ENCODE peak calls at places on chromosome 1, in five cellular contexts. One of them, this sample, is unnamed.
A peak's percentile ranks its signal among the peaks of the same experiment; 100 is the strongest.

GRCh38 chr1:57633055-57633454 is 209.2 kb upstream of the DAB1 start:
- DNase-seq in fibroblast of lung: no peak
- DNase-seq in uterus: no peak
- DNase-seq in astrocyte of the spinal cord: no peak
- DNase-seq in esophagus muscularis mucosa: no peak
- DNase-seq in this sample: no peak

GRCh38 chr1:192993426-192994085 is 65.6 kb downstream of the UCHL5 start:
- DNase-seq in fibroblast of lung: peak; percentile 42
- DNase-seq in uterus: no peak
- DNase-seq in astrocyte of the spinal cord: peak; percentile 27
- DNase-seq in esophagus muscularis mucosa: no peak
- DNase-seq in this sample: no peak

GRCh38 chr1:232472485-232473041 is 157.4 kb downstream of the SIPA1L2 start:
- DNase-seq in fibroblast of lung: peak; percentile 79
- DNase-seq in uterus: no peak
- DNase-seq in astrocyte of the spinal cord: peak; percentile 58
- DNase-seq in esophagus muscularis mucosa: no peak
- DNase-seq in this sample: no peak

GRCh38 chr1:56572334-56573050 is 6.9 kb downstream of the PLPP3 start:
- DNase-seq in fibroblast of lung: no peak
- DNase-seq in uterus: no peak
- DNase-seq in astrocyte of the spinal cord: no peak
- DNase-seq in esophagus muscularis mucosa: no peak
- DNase-seq in this sample: no peak

GRCh38 chr1:165424454-165425283 is 20.3 kb downstream of the RXRG start:
- DNase-seq in fibroblast of lung: no peak
- DNase-seq in uterus: no peak
- DNase-seq in astrocyte of the spinal cord: no peak
- DNase-seq in esophagus muscularis mucosa: no peak
- DNase-seq in this sample: no peak

GRCh38 chr1:206461602-206462455 is 8.4 kb upstream of the IKBKE start:
- DNase-seq in fibroblast of lung: peak; percentile 43
- DNase-seq in uterus: peak; percentile 81
- DNase-seq in astrocyte of the spinal cord: peak; percentile 77
- DNase-seq in esophagus muscularis mucosa: no peak
- DNase-seq in this sample: no peak

GRCh38 chr1:91885331-91885715 is 628 bp downstream of the TGFBR3 start:
- DNase-seq in fibroblast of lung: no peak
- DNase-seq in uterus: peak; percentile 42
- DNase-seq in astrocyte of the spinal cord: no peak
- DNase-seq in esophagus muscularis mucosa: no peak
- DNase-seq in this sample: peak; percentile 84

GRCh38 chr1:60716472-60716871 is 365.9 kb upstream of the NFIA start:
- DNase-seq in fibroblast of lung: no peak
- DNase-seq in uterus: no peak
- DNase-seq in astrocyte of the spinal cord: no peak
- DNase-seq in esophagus muscularis mucosa: no peak
- DNase-seq in this sample: no peak

GRCh38 chr1:197967066-197967465 is 49.9 kb downstream of the LHX9 start:
- DNase-seq in fibroblast of lung: no peak
- DNase-seq in uterus: no peak
- DNase-seq in astrocyte of the spinal cord: no peak
- DNase-seq in esophagus muscularis mucosa: no peak
- DNase-seq in this sample: no peak

GRCh38 chr1:24507423-24507804 is 4.8 kb downstream of the RCAN3 start:
- DNase-seq in fibroblast of lung: no peak
- DNase-seq in uterus: no peak
- DNase-seq in astrocyte of the spinal cord: no peak
- DNase-seq in esophagus muscularis mucosa: no peak
- DNase-seq in this sample: no peak

GRCh38 chr1:1624443-1625403 is 7.2 kb upstream of the MMP23B start:
- DNase-seq in fibroblast of lung: no peak
- DNase-seq in uterus: no peak
- DNase-seq in astrocyte of the spinal cord: no peak
- DNase-seq in esophagus muscularis mucosa: no peak
- DNase-seq in this sample: no peak

GRCh38 chr1:153100241-153100640 is 5.9 kb upstream of the SPRR2E start:
- DNase-seq in fibroblast of lung: peak; percentile 77
- DNase-seq in uterus: no peak
- DNase-seq in astrocyte of the spinal cord: peak; percentile 53
- DNase-seq in esophagus muscularis mucosa: no peak
- DNase-seq in this sample: no peak

GRCh38 chr1:116368241-116368640 is 4.8 kb upstream of the ATP1A1 start:
- DNase-seq in fibroblast of lung: no peak
- DNase-seq in uterus: no peak
- DNase-seq in astrocyte of the spinal cord: peak; percentile 32
- DNase-seq in esophagus muscularis mucosa: no peak
- DNase-seq in this sample: no peak

GRCh38 chr1:56129837-56130236 is 449.5 kb downstream of the PLPP3 start:
- DNase-seq in fibroblast of lung: no peak
- DNase-seq in uterus: no peak
- DNase-seq in astrocyte of the spinal cord: no peak
- DNase-seq in esophagus muscularis mucosa: no peak
- DNase-seq in this sample: no peak

GRCh38 chr1:43522776-43523480 is 7.8 kb upstream of the PTPRF start:
- DNase-seq in fibroblast of lung: peak; percentile 83
- DNase-seq in uterus: no peak
- DNase-seq in astrocyte of the spinal cord: peak; percentile 42
- DNase-seq in esophagus muscularis mucosa: no peak
- DNase-seq in this sample: no peak

DNA sequence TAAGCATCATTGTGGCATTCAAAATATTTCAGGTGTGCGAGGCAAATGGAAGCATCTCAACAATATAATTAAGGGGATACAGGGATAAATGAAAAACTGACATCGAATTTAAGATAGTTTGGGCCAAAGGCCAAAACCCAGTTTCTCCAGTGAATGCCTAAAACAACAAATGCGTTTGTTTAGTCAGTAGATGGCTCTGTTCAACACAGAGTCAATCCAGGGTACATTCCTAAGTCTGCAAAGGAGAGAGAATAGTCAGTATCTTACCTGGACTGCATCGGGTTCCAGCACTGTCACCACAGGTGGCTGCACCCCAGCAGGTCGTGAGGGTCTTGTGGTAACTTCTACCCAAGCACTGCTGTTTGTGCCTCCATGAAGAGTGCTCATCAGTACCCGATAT is 321.1 kb downstream of the KCTD3 start:
- DNase-seq in fibroblast of lung: no peak
- DNase-seq in uterus: no peak
- DNase-seq in astrocyte of the spinal cord: peak; percentile 9
- DNase-seq in esophagus muscularis mucosa: no peak
- DNase-seq in this sample: no peak
- TF ChIP-seq CTCF in fibroblast of lung: no peak
- TF ChIP-seq CTCF in uterus: no peak
- TF ChIP-seq CTCF in astrocyte of the spinal cord: no peak
- TF ChIP-seq CTCF in esophagus muscularis mucosa: no peak
- TF ChIP-seq CTCF in this sample: no peak

GRCh38 chr1:200409203-200409760 is 554 bp downstream of the ZNF281 start:
- DNase-seq in fibroblast of lung: peak; percentile 46
- DNase-seq in uterus: peak; percentile 27
- DNase-seq in astrocyte of the spinal cord: peak; percentile 57
- DNase-seq in esophagus muscularis mucosa: no peak
- DNase-seq in this sample: no peak
- TF ChIP-seq CTCF in fibroblast of lung: peak; percentile 14
- TF ChIP-seq CTCF in uterus: no peak
- TF ChIP-seq CTCF in astrocyte of the spinal cord: peak; percentile 20
- TF ChIP-seq CTCF in esophagus muscularis mucosa: no peak
- TF ChIP-seq CTCF in this sample: no peak

DNA sequence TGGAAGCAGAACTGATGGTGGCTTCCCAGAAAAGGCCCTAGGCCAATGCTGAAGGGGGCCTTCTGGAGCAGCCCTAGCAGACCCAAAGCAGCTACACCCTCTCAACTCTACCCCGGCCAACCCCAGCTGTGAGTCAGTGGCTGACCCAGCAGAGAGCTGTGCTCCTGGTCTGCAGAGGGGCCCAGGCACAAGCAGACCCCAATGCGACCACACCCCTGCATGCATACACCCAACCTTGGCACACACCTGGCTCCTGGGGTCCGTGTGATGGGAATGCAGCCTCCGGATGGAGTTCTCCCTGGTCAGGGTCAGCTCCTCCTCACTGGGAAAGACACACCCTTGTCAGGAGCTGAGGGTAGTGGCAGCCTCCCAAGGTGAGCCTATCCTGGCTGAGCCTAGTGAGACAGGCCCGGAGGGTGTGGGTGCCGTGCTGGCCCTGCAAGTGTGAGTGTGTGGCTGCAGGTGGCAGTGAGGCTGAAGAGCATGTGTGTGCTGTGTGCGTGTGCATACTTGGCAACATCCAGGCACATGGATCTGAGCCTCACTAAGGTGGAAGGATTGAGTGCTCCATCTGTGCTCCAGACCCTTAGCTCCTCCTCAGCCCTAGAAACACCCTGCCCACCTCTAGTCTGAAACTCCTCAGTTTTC is 3.9 kb upstream of the ARHGAP30 start:
- DNase-seq in fibroblast of lung: no peak
- DNase-seq in uterus: no peak
- DNase-seq in astrocyte of the spinal cord: no peak
- DNase-seq in esophagus muscularis mucosa: no peak
- DNase-seq in this sample: no peak
- TF ChIP-seq CTCF in fibroblast of lung: no peak
- TF ChIP-seq CTCF in uterus: no peak
- TF ChIP-seq CTCF in astrocyte of the spinal cord: no peak
- TF ChIP-seq CTCF in esophagus muscularis mucosa: no peak
- TF ChIP-seq CTCF in this sample: no peak

GRCh38 chr1:84250668-84251067 is 50.8 kb upstream of the SAMD13 start:
- DNase-seq in fibroblast of lung: no peak
- DNase-seq in uterus: no peak
- DNase-seq in astrocyte of the spinal cord: no peak
- DNase-seq in esophagus muscularis mucosa: no peak
- DNase-seq in this sample: no peak

GRCh38 chr1:84247425-84248220 is 53.9 kb upstream of the SAMD13 start:
- DNase-seq in fibroblast of lung: peak; percentile 97
- DNase-seq in uterus: no peak
- DNase-seq in astrocyte of the spinal cord: no peak
- DNase-seq in esophagus muscularis mucosa: no peak
- DNase-seq in this sample: no peak

GRCh38 chr1:84246228-84246627 is 55.3 kb upstream of the SAMD13 start:
- DNase-seq in fibroblast of lung: no peak
- DNase-seq in uterus: no peak
- DNase-seq in astrocyte of the spinal cord: no peak
- DNase-seq in esophagus muscularis mucosa: no peak
- DNase-seq in this sample: no peak

DNA sequence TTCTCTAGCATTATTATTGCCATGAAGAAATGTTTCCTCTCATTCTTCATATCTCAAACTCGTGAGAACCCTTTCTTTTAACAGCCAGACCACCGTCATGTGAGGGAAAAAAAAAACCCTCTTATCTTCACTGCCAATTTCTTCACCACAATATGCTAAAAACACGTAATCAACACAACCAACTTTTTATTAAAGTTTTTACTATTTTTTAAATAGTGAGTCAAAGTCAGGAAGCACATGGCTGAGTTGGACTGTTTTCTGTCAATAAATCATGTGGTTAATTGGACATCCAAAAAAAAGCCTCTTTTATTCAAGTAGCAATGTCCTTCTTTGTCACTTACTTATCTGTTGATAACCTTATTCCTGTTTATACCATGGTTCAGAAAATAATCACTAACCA is 55.9 kb upstream of the SAMD13 start:
- DNase-seq in fibroblast of lung: no peak
- DNase-seq in uterus: no peak
- DNase-seq in astrocyte of the spinal cord: no peak
- DNase-seq in esophagus muscularis mucosa: no peak
- DNase-seq in this sample: no peak
- TF ChIP-seq CTCF in fibroblast of lung: no peak
- TF ChIP-seq CTCF in uterus: no peak
- TF ChIP-seq CTCF in astrocyte of the spinal cord: no peak
- TF ChIP-seq CTCF in esophagus muscularis mucosa: no peak
- TF ChIP-seq CTCF in this sample: no peak

GRCh38 chr1:209434631-209435217 is 148.8 kb upstream of the CAMK1G start:
- DNase-seq in fibroblast of lung: no peak
- DNase-seq in uterus: no peak
- DNase-seq in astrocyte of the spinal cord: no peak
- DNase-seq in esophagus muscularis mucosa: no peak
- DNase-seq in this sample: no peak

GRCh38 chr1:209434066-209434465 is 149.4 kb upstream of the CAMK1G start:
- DNase-seq in fibroblast of lung: peak; percentile 27
- DNase-seq in uterus: no peak
- DNase-seq in astrocyte of the spinal cord: no peak
- DNase-seq in esophagus muscularis mucosa: no peak
- DNase-seq in this sample: no peak

GRCh38 chr1:209433649-209434031 is 149.9 kb upstream of the CAMK1G start:
- DNase-seq in fibroblast of lung: peak; percentile 36
- DNase-seq in uterus: no peak
- DNase-seq in astrocyte of the spinal cord: no peak
- DNase-seq in esophagus muscularis mucosa: no peak
- DNase-seq in this sample: no peak

GRCh38 chr1:209432443-209432825 is 151.1 kb upstream of the CAMK1G start:
- DNase-seq in fibroblast of lung: no peak
- DNase-seq in uterus: no peak
- DNase-seq in astrocyte of the spinal cord: no peak
- DNase-seq in esophagus muscularis mucosa: no peak
- DNase-seq in this sample: no peak

GRCh38 chr1:209435654-209436566 is 147.6 kb upstream of the CAMK1G start:
- DNase-seq in fibroblast of lung: peak; percentile 74
- DNase-seq in uterus: peak; percentile 76
- DNase-seq in astrocyte of the spinal cord: peak; percentile 75
- DNase-seq in esophagus muscularis mucosa: no peak
- DNase-seq in this sample: peak; percentile 91
- TF ChIP-seq CTCF in fibroblast of lung: peak; percentile 96
- TF ChIP-seq CTCF in uterus: peak; percentile 59
- TF ChIP-seq CTCF in astrocyte of the spinal cord: peak; percentile 95
- TF ChIP-seq CTCF in esophagus muscularis mucosa: peak; percentile 47
- TF ChIP-seq CTCF in this sample: peak; percentile 86